ENCODE peak calls at places on chromosomes 12 and 14, in five cellular contexts. Y, Q, G, H and B are unnamed samples.

GRCh38 chr14:54299393-54300363 is 97.1 kb upstream of the CDKN3 start:
- DNase-seq in Y (no peak), Q (no peak), G (peak), H (no peak), B (peak)

GRCh38 chr14:89246290-89246689 is 170.7 kb downstream of the FOXN3 start:
- DNase-seq in Y (no peak), Q (no peak), G (no peak), H (no peak), B (no peak)

GRCh38 chr14:95701846-95702221 is 12.1 kb downstream of the TCL1A start:
- DNase-seq in Y (peak), Q (no peak), G (no peak), H (no peak), B (peak)

GRCh38 chr12:80778005-80778541 is 61.4 kb downstream of the MYF5 start:
- DNase-seq in Y (no peak), Q (peak), G (peak), H (peak), B (peak)

GRCh38 chr12:62934799-62935674 is at the start of gene PPM1H:
- DNase-seq in Y (peak), Q (no peak), G (peak), H (peak), B (peak)

GRCh38 chr12:80262372-80263170 is 163.2 kb downstream of the OTOGL start:
- DNase-seq in Y (no peak), Q (peak), G (no peak), H (no peak), B (no peak)

GRCh38 chr12:113263431-113263963 is 42.2 kb downstream of the TPCN1 start:
- DNase-seq in Y (no peak), Q (no peak), G (no peak), H (no peak), B (no peak)

GRCh38 chr14:38721822-38722431 is 381.1 kb downstream of the SEC23A start:
- DNase-seq in Y (peak), Q (no peak), G (peak), H (peak), B (peak)

GRCh38 chr12:41605528-41606295 is 417.6 kb downstream of the PDZRN4 start:
- DNase-seq in Y (no peak), Q (no peak), G (no peak), H (no peak), B (peak)

GRCh38 chr14:80213602-80214001 is 2.3 kb upstream of the DIO2 start:
- DNase-seq in Y (peak), Q (no peak), G (peak), H (no peak), B (peak)

GRCh38 chr14:98835051-98835824 is 436.8 kb downstream of the BCL11B start:
- DNase-seq in Y (no peak), Q (no peak), G (no peak), H (no peak), B (no peak)

GRCh38 chr12:66693901-66694513 is 15.1 kb upstream of the GRIP1 start:
- DNase-seq in Y (peak), Q (peak), G (peak), H (peak), B (peak)

GRCh38 chr12:111406474-111407370 is 999 bp downstream of the SH2B3 start:
- DNase-seq in Y (peak), Q (no peak), G (peak), H (no peak), B (peak)

GRCh38 chr12:6849427-6849826 is 1.7 kb downstream of the CDCA3 start:
- DNase-seq in Y (no peak), Q (no peak), G (no peak), H (no peak), B (no peak)

GRCh38 chr12:16583991-16584745 is 21.8 kb downstream of the LMO3 start:
- DNase-seq in Y (no peak), Q (no peak), G (no peak), H (no peak), B (no peak)

GRCh38 chr14:105492966-105493871 is 2.2 kb downstream of the TEDC1 start:
- DNase-seq in Y (no peak), Q (no peak), G (peak), H (no peak), B (no peak)

GRCh38 chr12:110269622-110270124 is 11.4 kb upstream of the ATP2A2 start:
- DNase-seq in Y (peak), Q (no peak), G (no peak), H (no peak), B (peak)

GRCh38 chr12:122126713-122127597 is 47.1 kb downstream of the IL31 start:
- DNase-seq in Y (no peak), Q (no peak), G (no peak), H (no peak), B (no peak)

GRCh38 chr12:103793046-103793445 is 48.0 kb downstream of the NT5DC3 start:
- DNase-seq in Y (no peak), Q (no peak), G (no peak), H (no peak), B (no peak)

GRCh38 chr14:59463773-59464650 is 1.2 kb downstream of the GPR135 start:
- DNase-seq in Y (no peak), Q (no peak), G (no peak), H (no peak), B (peak)

GRCh38 chr12:67811437-67812361 is 163.2 kb downstream of the DYRK2 start:
- DNase-seq in Y (no peak), Q (peak), G (no peak), H (no peak), B (no peak)

GRCh38 chr14:51852541-51852940 is 7.9 kb upstream of the GNG2 start:
- DNase-seq in Y (no peak), Q (no peak), G (no peak), H (no peak), B (no peak)

GRCh38 chr12:48183091-48183875 is at the start of gene CCDC184:
- DNase-seq in Y (peak), Q (no peak), G (peak), H (peak), B (peak)

GRCh38 chr12:13229504-13229903 is 33.0 kb downstream of the EMP1 start:
- DNase-seq in Y (no peak), Q (no peak), G (no peak), H (no peak), B (peak)

GRCh38 chr14:99401624-99402282 is 78.9 kb downstream of the SETD3 start:
- DNase-seq in Y (no peak), Q (no peak), G (no peak), H (no peak), B (peak)

GRCh38 chr12:110590059-110590458 is 6.9 kb upstream of the PPTC7 start:
- DNase-seq in Y (no peak), Q (no peak), G (no peak), H (no peak), B (no peak)

GRCh38 chr14:81275305-81275950 is 54.7 kb upstream of the GTF2A1 start:
- DNase-seq in Y (no peak), Q (no peak), G (no peak), H (no peak), B (no peak)

GRCh38 chr12:82682326-82682725 is 4.4 kb upstream of the TMTC2 start:
- DNase-seq in Y (no peak), Q (no peak), G (no peak), H (no peak), B (peak)

GRCh38 chr12:32987526-32987925 is 90.9 kb upstream of the PKP2 start:
- DNase-seq in Y (no peak), Q (no peak), G (no peak), H (no peak), B (no peak)

GRCh38 chr14:22251090-22251489 is 337.9 kb downstream of the DAD1 start:
- DNase-seq in Y (no peak), Q (no peak), G (no peak), H (no peak), B (no peak)

GRCh38 chr12:93426406-93426805 is 15.3 kb downstream of the UBE2N start:
- DNase-seq in Y (no peak), Q (no peak), G (no peak), H (no peak), B (no peak)

GRCh38 chr14:74510955-74511354 is 17.4 kb downstream of the ISCA2 start:
- DNase-seq in Y (no peak), Q (no peak), G (peak), H (no peak), B (no peak)

GRCh38 chr12:106739318-106739717 is 35.2 kb upstream of the RIC8B start:
- DNase-seq in Y (no peak), Q (no peak), G (no peak), H (no peak), B (no peak)

GRCh38 chr14:105075364-105076295 is 10.4 kb upstream of the GPR132 start:
- DNase-seq in Y (peak), Q (no peak), G (peak), H (no peak), B (peak)